ENCODE peak calls at places on chromosome 1, in five cellular contexts. M is pancreas, D is HepG2, W is left lung, V is memory B cell. X is an unnamed sample.

GRCh38 chr1:20402585-20403422 is 83.2 kb downstream of the CAMK2N1 start:
- ATAC-seq in D (no peak), W (no peak), M (no peak), V (no peak), X (no peak)

GRCh38 chr1:1554550-1554925 is 14.1 kb upstream of the TMEM240 start:
- ATAC-seq in D (no peak), M (no peak), W (no peak), V (no peak), X (peak)

GRCh38 chr1:27752372-27752771 is 20.6 kb upstream of the STX12 start:
- ATAC-seq in V (no peak), W (no peak), M (no peak), D (no peak), X (no peak)

GRCh38 chr1:244349103-244349531 is 102.6 kb downstream of the ADSS2 start:
- ATAC-seq in W (peak), V (no peak), M (no peak), D (no peak), X (peak)

GRCh38 chr1:55064071-55064581 is 24.8 kb downstream of the PCSK9 start:
- ATAC-seq in V (peak), D (peak), M (peak), W (peak), X (peak)

GRCh38 chr1:45170151-45170742 is 36.2 kb downstream of the ZSWIM5 start:
- ATAC-seq in M (no peak), W (peak), V (no peak), D (no peak), X (no peak)

GRCh38 chr1:205493241-205494085 is 11.0 kb upstream of the CDK18 start:
- ATAC-seq in M (no peak), D (peak), V (no peak), W (peak), X (peak)

GRCh38 chr1:178407215-178407614 is 89.5 kb downstream of the CLEC20A start:
- ATAC-seq in D (no peak), V (no peak), W (no peak), M (no peak), X (no peak)